ENCODE peak calls at places on chromosomes 11 and 22, in ten cellular contexts. One of them, this sample, is unnamed.
A peak's percentile ranks its signal among the peaks of the same experiment; 100 is the strongest.

GRCh38 chr11:1392111-1392510 is 2.4 kb downstream of the BRSK2 start:
- DNase-seq in HCT116: no peak
- DNase-seq in transverse colon: no peak
- DNase-seq in uterus: no peak
- DNase-seq in IMR-90: no peak
- DNase-seq in body of pancreas: peak; percentile 87
- DNase-seq in tibial nerve: no peak
- DNase-seq in stomach: no peak
- DNase-seq in ovary: no peak
- DNase-seq in right lobe of liver: no peak
- DNase-seq in this sample: no peak

GRCh38 chr11:128365044-128365443 is 222.3 kb downstream of the ETS1 start:
- DNase-seq in HCT116: no peak
- DNase-seq in transverse colon: no peak
- DNase-seq in uterus: no peak
- DNase-seq in IMR-90: peak; percentile 85
- DNase-seq in body of pancreas: no peak
- DNase-seq in tibial nerve: no peak
- DNase-seq in stomach: no peak
- DNase-seq in ovary: no peak
- DNase-seq in right lobe of liver: no peak
- DNase-seq in this sample: no peak

GRCh38 chr22:41479671-41480396 is 10.9 kb downstream of the ACO2 start:
- DNase-seq in HCT116: no peak
- DNase-seq in transverse colon: no peak
- DNase-seq in uterus: no peak
- DNase-seq in IMR-90: peak; percentile 73
- DNase-seq in body of pancreas: no peak
- DNase-seq in tibial nerve: no peak
- DNase-seq in stomach: no peak
- DNase-seq in ovary: no peak
- DNase-seq in right lobe of liver: no peak
- DNase-seq in this sample: no peak

GRCh38 chr11:2779981-2780849 is 80.4 kb upstream of the KCNQ1OT1 start:
- DNase-seq in HCT116: no peak
- DNase-seq in transverse colon: peak; percentile 10
- DNase-seq in uterus: peak; percentile 26
- DNase-seq in IMR-90: no peak
- DNase-seq in body of pancreas: peak; percentile 26
- DNase-seq in tibial nerve: peak; percentile 12
- DNase-seq in stomach: peak; percentile 85
- DNase-seq in ovary: peak; percentile 77
- DNase-seq in right lobe of liver: peak; percentile 57
- DNase-seq in this sample: no peak

GRCh38 chr22:32448980-32449379 is 15.3 kb downstream of the BPIFC start:
- DNase-seq in HCT116: no peak
- DNase-seq in transverse colon: no peak
- DNase-seq in uterus: no peak
- DNase-seq in IMR-90: no peak
- DNase-seq in body of pancreas: no peak
- DNase-seq in tibial nerve: no peak
- DNase-seq in stomach: no peak
- DNase-seq in ovary: no peak
- DNase-seq in right lobe of liver: no peak
- DNase-seq in this sample: no peak

GRCh38 chr11:131957891-131958290 is 587.5 kb downstream of the NTM start:
- DNase-seq in HCT116: no peak
- DNase-seq in transverse colon: no peak
- DNase-seq in uterus: no peak
- DNase-seq in IMR-90: no peak
- DNase-seq in body of pancreas: no peak
- DNase-seq in tibial nerve: no peak
- DNase-seq in stomach: no peak
- DNase-seq in ovary: no peak
- DNase-seq in right lobe of liver: no peak
- DNase-seq in this sample: no peak

GRCh38 chr11:113338730-113339129 is 24.3 kb downstream of the TTC12 start:
- DNase-seq in HCT116: no peak
- DNase-seq in transverse colon: no peak
- DNase-seq in uterus: no peak
- DNase-seq in IMR-90: no peak
- DNase-seq in body of pancreas: no peak
- DNase-seq in tibial nerve: no peak
- DNase-seq in stomach: no peak
- DNase-seq in ovary: no peak
- DNase-seq in right lobe of liver: no peak
- DNase-seq in this sample: no peak

GRCh38 chr11:133681901-133682300 is 149.6 kb upstream of the OPCML start:
- DNase-seq in HCT116: no peak
- DNase-seq in transverse colon: no peak
- DNase-seq in uterus: no peak
- DNase-seq in IMR-90: no peak
- DNase-seq in body of pancreas: no peak
- DNase-seq in tibial nerve: no peak
- DNase-seq in stomach: no peak
- DNase-seq in ovary: no peak
- DNase-seq in right lobe of liver: no peak
- DNase-seq in this sample: no peak

DNA sequence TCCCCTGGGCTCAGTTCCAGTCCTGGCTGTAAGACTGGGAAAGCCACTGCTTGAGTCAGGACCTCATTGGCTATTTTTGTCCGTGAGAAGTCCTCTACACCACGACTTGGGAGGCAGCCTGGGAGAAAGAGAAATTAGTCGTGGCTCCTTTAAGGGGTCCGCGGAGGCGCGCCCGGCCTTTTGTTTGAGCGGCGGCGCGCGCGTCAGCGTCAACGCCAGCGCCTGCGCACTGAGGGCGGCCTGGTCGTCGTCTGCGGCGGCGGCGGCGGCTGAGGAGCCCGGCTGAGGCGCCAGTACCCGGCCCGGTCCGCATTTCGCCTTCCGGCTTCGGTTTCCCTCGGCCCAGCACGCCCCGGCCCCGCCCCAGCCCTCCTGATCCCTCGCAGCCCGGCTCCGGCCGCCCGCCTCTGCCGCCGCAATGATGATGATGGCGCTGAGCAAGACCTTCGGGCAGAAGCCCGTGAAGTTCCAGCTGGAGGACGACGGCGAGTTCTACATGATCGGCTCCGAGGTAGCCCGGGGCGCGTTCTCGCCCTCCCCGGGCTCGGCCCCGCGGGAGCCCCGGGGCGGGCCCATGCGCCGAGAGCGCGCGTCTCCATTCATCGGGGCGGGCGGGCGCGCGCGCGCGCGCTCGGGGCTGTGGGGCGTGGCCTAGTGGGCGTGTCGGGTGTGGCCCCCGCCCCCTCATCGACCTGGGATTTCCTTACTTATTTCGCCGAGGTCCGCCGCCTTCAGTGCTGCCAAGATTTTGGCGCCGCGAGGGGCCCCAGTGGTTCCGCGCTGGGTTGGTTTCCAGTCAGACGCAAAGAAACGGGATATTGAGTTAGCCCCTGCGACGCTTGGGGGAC is at the start of gene SMARCB1:
- DNase-seq in HCT116: peak; percentile 61
- DNase-seq in transverse colon: peak; percentile 92
- DNase-seq in uterus: peak; percentile 93
- DNase-seq in IMR-90: peak; percentile 91
- DNase-seq in body of pancreas: peak; percentile 90
- DNase-seq in tibial nerve: peak; percentile 81
- DNase-seq in stomach: peak; percentile 94
- DNase-seq in ovary: peak; percentile 88
- DNase-seq in right lobe of liver: peak; percentile 92
- DNase-seq in this sample: peak; percentile 51
- TF ChIP-seq POLR2A in HCT116: peak; percentile 46
- TF ChIP-seq POLR2A in transverse colon: peak; percentile 84
- TF ChIP-seq POLR2A in uterus: peak; percentile 88
- TF ChIP-seq POLR2A in IMR-90: peak; percentile 89
- TF ChIP-seq POLR2A in body of pancreas: peak; percentile 87
- TF ChIP-seq POLR2A in tibial nerve: peak; percentile 83
- TF ChIP-seq POLR2A in stomach: no peak
- TF ChIP-seq POLR2A in ovary: peak; percentile 82
- TF ChIP-seq POLR2A in right lobe of liver: peak; percentile 88
- TF ChIP-seq POLR2A in this sample: no peak

GRCh38 chr11:94708642-94709041 is 59.5 kb upstream of the AMOTL1 start:
- DNase-seq in HCT116: no peak
- DNase-seq in transverse colon: no peak
- DNase-seq in uterus: no peak
- DNase-seq in IMR-90: no peak
- DNase-seq in body of pancreas: no peak
- DNase-seq in tibial nerve: no peak
- DNase-seq in stomach: no peak
- DNase-seq in ovary: no peak
- DNase-seq in right lobe of liver: no peak
- DNase-seq in this sample: no peak

GRCh38 chr11:94706211-94706610 is 61.9 kb upstream of the AMOTL1 start:
- DNase-seq in HCT116: no peak
- DNase-seq in transverse colon: no peak
- DNase-seq in uterus: no peak
- DNase-seq in IMR-90: peak; percentile 37
- DNase-seq in body of pancreas: peak; percentile 14
- DNase-seq in tibial nerve: no peak
- DNase-seq in stomach: no peak
- DNase-seq in ovary: no peak
- DNase-seq in right lobe of liver: no peak
- DNase-seq in this sample: no peak

GRCh38 chr11:94708176-94708575 is 60.0 kb upstream of the AMOTL1 start:
- DNase-seq in HCT116: no peak
- DNase-seq in transverse colon: no peak
- DNase-seq in uterus: no peak
- DNase-seq in IMR-90: no peak
- DNase-seq in body of pancreas: no peak
- DNase-seq in tibial nerve: no peak
- DNase-seq in stomach: no peak
- DNase-seq in ovary: no peak
- DNase-seq in right lobe of liver: no peak
- DNase-seq in this sample: no peak

GRCh38 chr11:94702481-94702880 is 65.7 kb upstream of the AMOTL1 start:
- DNase-seq in HCT116: no peak
- DNase-seq in transverse colon: no peak
- DNase-seq in uterus: no peak
- DNase-seq in IMR-90: no peak
- DNase-seq in body of pancreas: no peak
- DNase-seq in tibial nerve: no peak
- DNase-seq in stomach: no peak
- DNase-seq in ovary: no peak
- DNase-seq in right lobe of liver: no peak
- DNase-seq in this sample: no peak

DNA sequence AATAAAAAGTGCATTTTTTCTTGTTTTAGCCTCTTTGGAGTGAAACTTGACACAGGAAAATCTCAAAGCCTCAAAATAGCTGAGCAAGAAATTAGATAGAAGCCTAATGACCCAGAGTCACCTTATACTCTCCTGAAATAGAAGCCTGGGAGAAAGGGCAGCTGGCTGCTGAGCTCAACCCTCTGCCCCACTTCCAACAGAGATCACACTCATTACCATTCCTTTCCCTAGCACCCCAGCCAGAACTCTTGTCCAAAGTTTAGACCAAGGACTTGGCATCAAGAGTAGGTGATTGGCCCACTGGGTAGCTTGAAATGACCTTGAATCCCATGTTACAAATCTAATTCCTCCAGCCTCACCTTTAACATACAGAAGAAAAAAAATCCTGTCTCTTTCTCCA is 62.7 kb upstream of the AMOTL1 start:
- DNase-seq in HCT116: no peak
- DNase-seq in transverse colon: no peak
- DNase-seq in uterus: no peak
- DNase-seq in IMR-90: no peak
- DNase-seq in body of pancreas: peak; percentile 87
- DNase-seq in tibial nerve: no peak
- DNase-seq in stomach: no peak
- DNase-seq in ovary: no peak
- DNase-seq in right lobe of liver: no peak
- DNase-seq in this sample: no peak
- H3K4me3 ChIP-seq in HCT116: no peak overlapping the region
- H3K4me3 ChIP-seq in transverse colon: no peak overlapping the region
- H3K4me3 ChIP-seq in uterus: no peak overlapping the region
- H3K4me3 ChIP-seq in IMR-90: no peak overlapping the region
- H3K4me3 ChIP-seq in body of pancreas: no peak overlapping the region
- H3K4me3 ChIP-seq in tibial nerve: no peak overlapping the region
- H3K4me3 ChIP-seq in stomach: no peak overlapping the region
- H3K4me3 ChIP-seq in ovary: no peak overlapping the region
- H3K4me3 ChIP-seq in right lobe of liver: no peak overlapping the region
- H3K4me3 ChIP-seq in this sample: no peak overlapping the region

GRCh38 chr11:69083531-69084247 is 35.0 kb downstream of the TPCN2 start:
- DNase-seq in HCT116: no peak
- DNase-seq in transverse colon: no peak
- DNase-seq in uterus: no peak
- DNase-seq in IMR-90: no peak
- DNase-seq in body of pancreas: no peak
- DNase-seq in tibial nerve: no peak
- DNase-seq in stomach: no peak
- DNase-seq in ovary: no peak
- DNase-seq in right lobe of liver: no peak
- DNase-seq in this sample: no peak

GRCh38 chr11:69080361-69080973 is 31.7 kb downstream of the TPCN2 start:
- DNase-seq in HCT116: no peak
- DNase-seq in transverse colon: no peak
- DNase-seq in uterus: no peak
- DNase-seq in IMR-90: peak; percentile 25
- DNase-seq in body of pancreas: no peak
- DNase-seq in tibial nerve: no peak
- DNase-seq in stomach: no peak
- DNase-seq in ovary: no peak
- DNase-seq in right lobe of liver: no peak
- DNase-seq in this sample: no peak

GRCh38 chr11:69078930-69079607 is 30.3 kb downstream of the TPCN2 start:
- DNase-seq in HCT116: no peak
- DNase-seq in transverse colon: no peak
- DNase-seq in uterus: no peak
- DNase-seq in IMR-90: no peak
- DNase-seq in body of pancreas: no peak
- DNase-seq in tibial nerve: no peak
- DNase-seq in stomach: no peak
- DNase-seq in ovary: no peak
- DNase-seq in right lobe of liver: no peak
- DNase-seq in this sample: no peak

GRCh38 chr11:69079891-69080290 is 31.2 kb downstream of the TPCN2 start:
- DNase-seq in HCT116: no peak
- DNase-seq in transverse colon: no peak
- DNase-seq in uterus: no peak
- DNase-seq in IMR-90: no peak
- DNase-seq in body of pancreas: no peak
- DNase-seq in tibial nerve: no peak
- DNase-seq in stomach: no peak
- DNase-seq in ovary: no peak
- DNase-seq in right lobe of liver: no peak
- DNase-seq in this sample: no peak

GRCh38 chr11:69081180-69081579 is 32.4 kb downstream of the TPCN2 start:
- DNase-seq in HCT116: no peak
- DNase-seq in transverse colon: no peak
- DNase-seq in uterus: no peak
- DNase-seq in IMR-90: no peak
- DNase-seq in body of pancreas: no peak
- DNase-seq in tibial nerve: no peak
- DNase-seq in stomach: no peak
- DNase-seq in ovary: no peak
- DNase-seq in right lobe of liver: no peak
- DNase-seq in this sample: no peak
- H3K36me3 ChIP-seq in HCT116: peaks cover 5% of the 10 kb centered on the region
- H3K36me3 ChIP-seq in transverse colon: no peaks in the 10 kb centered on the region
- H3K36me3 ChIP-seq in uterus: no peaks in the 10 kb centered on the region
- H3K36me3 ChIP-seq in IMR-90: peaks cover 36% of the 10 kb centered on the region
- H3K36me3 ChIP-seq in body of pancreas: no peaks in the 10 kb centered on the region
- H3K36me3 ChIP-seq in tibial nerve: peaks cover 86% of the 10 kb centered on the region
- H3K36me3 ChIP-seq in stomach: peaks cover 44% of the 10 kb centered on the region
- H3K36me3 ChIP-seq in ovary: no peaks in the 10 kb centered on the region
- H3K36me3 ChIP-seq in right lobe of liver: no peaks in the 10 kb centered on the region
- H3K36me3 ChIP-seq in this sample: peaks cover 86% of the 10 kb centered on the region

GRCh38 chr11:119093951-119094815 is 7.5 kb downstream of the DPAGT1 start:
- DNase-seq in HCT116: no peak
- DNase-seq in transverse colon: peak; percentile 48
- DNase-seq in uterus: peak; percentile 44
- DNase-seq in IMR-90: peak; percentile 38
- DNase-seq in body of pancreas: peak; percentile 34
- DNase-seq in tibial nerve: peak; percentile 31
- DNase-seq in stomach: peak; percentile 37
- DNase-seq in ovary: peak; percentile 40
- DNase-seq in right lobe of liver: no peak
- DNase-seq in this sample: no peak
- TF ChIP-seq POLR2A in HCT116: peak; percentile 57
- TF ChIP-seq POLR2A in transverse colon: no peak
- TF ChIP-seq POLR2A in uterus: no peak
- TF ChIP-seq POLR2A in IMR-90: no peak
- TF ChIP-seq POLR2A in body of pancreas: no peak
- TF ChIP-seq POLR2A in tibial nerve: no peak
- TF ChIP-seq POLR2A in stomach: no peak
- TF ChIP-seq POLR2A in ovary: no peak
- TF ChIP-seq POLR2A in right lobe of liver: no peak
- TF ChIP-seq POLR2A in this sample: no peak